ENCODE peak calls at places on chromosomes 13 and 19, in four cellular contexts. S, O, D and Q are unnamed samples.

GRCh38 chr19:49758292-49758691 is 4.8 kb downstream of the TSKS start:
- DNase-seq in S (peak; percentile 44), O (no peak), D (no peak), Q (no peak)

GRCh38 chr19:2816641-2817040 is 3.0 kb upstream of the ZNF554 start:
- DNase-seq in S (no peak), O (no peak), D (no peak), Q (no peak)

GRCh38 chr19:16824658-16825311 is 4.4 kb upstream of the SIN3B start:
- DNase-seq in S (no peak), O (no peak), D (no peak), Q (no peak)

GRCh38 chr13:21203132-21203531 is 26.7 kb downstream of the MRPL57 start:
- DNase-seq in S (no peak), O (no peak), D (no peak), Q (no peak)

GRCh38 chr13:47672245-47672975 is 328.7 kb downstream of the SUCLA2 start:
- DNase-seq in S (no peak), O (no peak), D (no peak), Q (no peak)

GRCh38 chr13:47310376-47310775 is 413.5 kb upstream of the HTR2A start:
- DNase-seq in S (no peak), O (no peak), D (no peak), Q (no peak)

GRCh38 chr13:109899748-109900147 is 113.4 kb upstream of the IRS2 start:
- DNase-seq in S (no peak), O (no peak), D (no peak), Q (no peak)

GRCh38 chr19:45527731-45528130 is 20.5 kb downstream of the VASP start:
- DNase-seq in S (no peak), O (no peak), D (no peak), Q (no peak)

GRCh38 chr13:97423300-97424045 is 10.5 kb upstream of the RAP2A start:
- DNase-seq in S (no peak), O (no peak), D (no peak), Q (no peak)

GRCh38 chr13:75566658-75567057 is 17.1 kb downstream of the UCHL3 start:
- DNase-seq in S (no peak), O (no peak), D (no peak), Q (no peak)

GRCh38 chr19:2532252-2533071 is 56.5 kb downstream of the GADD45B start:
- DNase-seq in S (no peak), O (peak; percentile 80), D (no peak), Q (no peak)

GRCh38 chr19:38211206-38211605 is 12.8 kb downstream of the DPF1 start:
- DNase-seq in S (peak; percentile 20), O (no peak), D (no peak), Q (no peak)
- TF ChIP-seq CTCF in S (no peak), O (no peak), D (no peak), Q (peak; percentile 32)

GRCh38 chr19:55407625-55408319 is at the start of gene UBE2S:
- DNase-seq in S (peak; percentile 97), O (peak; percentile 80), D (peak; percentile 99), Q (peak; percentile 94)
- TF ChIP-seq CTCF in S (no peak), O (no peak), D (no peak), Q (no peak)

GRCh38 chr13:80923907-80924306 is 583.0 kb upstream of the SPRY2 start:
- DNase-seq in S (no peak), O (no peak), D (no peak), Q (no peak)
- TF ChIP-seq CTCF in S (no peak), O (peak; percentile 14), D (no peak), Q (no peak)

DNA sequence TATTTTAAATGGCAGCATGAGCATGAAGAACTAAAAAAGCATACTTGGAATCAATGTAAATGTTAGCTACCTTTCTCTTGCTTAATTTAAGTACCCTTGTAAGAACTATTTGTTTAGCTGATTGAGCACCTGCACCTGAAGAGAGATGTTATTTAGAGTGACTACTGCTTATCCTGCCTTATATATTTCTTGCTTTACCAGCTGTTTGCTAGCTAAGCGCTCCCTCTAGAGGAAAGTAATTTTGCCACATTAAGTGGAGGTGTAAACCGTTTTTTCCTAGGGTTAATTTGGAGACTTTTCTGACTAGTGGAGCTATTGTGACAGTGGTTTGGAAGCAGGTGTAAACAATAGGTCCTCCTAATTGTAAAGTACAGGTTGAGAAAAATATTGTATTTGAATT is 19.4 kb upstream of the PSG2 start:
- DNase-seq in S (no peak), O (no peak), D (no peak), Q (no peak)
- TF ChIP-seq CTCF in S (no peak), O (no peak), D (no peak), Q (no peak)

DNA sequence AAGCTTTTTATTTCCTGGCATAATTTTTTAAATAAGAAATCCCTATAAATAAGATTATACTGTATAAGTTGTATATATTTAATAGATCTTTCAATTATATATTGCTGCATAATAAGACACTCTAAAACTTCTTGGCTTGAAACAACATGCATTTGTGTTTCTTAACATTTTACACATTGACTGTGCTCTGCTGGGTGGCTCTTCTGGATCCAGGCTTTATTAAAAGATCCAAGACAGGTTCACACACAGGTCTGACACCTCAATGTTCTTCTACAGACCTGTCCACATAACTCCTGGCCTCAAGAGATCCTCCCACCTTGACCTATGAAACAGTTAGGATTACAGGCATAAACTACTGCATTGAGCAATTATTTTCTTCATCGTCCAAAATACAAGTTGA is 77.6 kb upstream of the PCDH17 start:
- DNase-seq in S (no peak), O (no peak), D (no peak), Q (no peak)
- TF ChIP-seq CTCF in S (no peak), O (no peak), D (no peak), Q (no peak)

DNA sequence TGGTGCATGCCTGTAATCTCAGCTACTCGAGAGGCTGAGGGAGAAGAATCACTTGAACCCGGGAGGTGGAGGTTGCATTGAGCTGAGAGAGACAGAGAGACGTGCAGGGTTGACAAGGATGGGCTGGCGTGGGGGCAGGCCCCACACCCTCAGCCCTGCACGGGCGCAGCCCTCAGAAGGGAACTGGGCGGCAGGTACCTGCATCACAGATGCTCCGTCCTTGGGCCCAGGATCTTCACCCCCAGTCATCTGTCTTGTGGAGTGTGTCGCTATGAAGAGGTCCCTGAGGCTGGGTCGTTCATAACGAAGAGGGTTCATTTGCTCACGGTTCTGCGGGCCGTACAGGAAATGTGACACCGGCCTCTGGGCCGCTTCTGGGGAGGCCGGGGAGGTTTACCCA is 20.3 kb downstream of the C2CD4C start:
- DNase-seq in S (no peak), O (no peak), D (no peak), Q (no peak)
- TF ChIP-seq CTCF in S (no peak), O (no peak), D (no peak), Q (no peak)